ENCODE peak calls at places on chromosomes 3 and 15, in six cellular contexts. C, S, Y, R, M and U are unnamed samples.

GRCh38 chr3:86046436-86047328 is 944.3 kb downstream of the VGLL3 start:
- DNase-seq in C (no peak), S (no peak), Y (no peak), R (no peak), M (no peak), U (no peak)

GRCh38 chr3:111047812-111048435 is 23.7 kb upstream of the NECTIN3 start:
- DNase-seq in C (no peak), S (no peak), Y (no peak), R (no peak), M (no peak), U (no peak)

GRCh38 chr15:101501703-101502373 is 12.3 kb upstream of the PCSK6 start:
- DNase-seq in C (no peak), S (no peak), Y (no peak), R (no peak), M (peak), U (peak)

GRCh38 chr15:84840741-84841429 is 23.7 kb downstream of the ALPK3 start:
- DNase-seq in C (no peak), S (peak), Y (no peak), R (peak), M (no peak), U (no peak)

GRCh38 chr15:59550520-59550919 is 61.1 kb upstream of the GCNT3 start:
- DNase-seq in C (no peak), S (no peak), Y (no peak), R (no peak), M (no peak), U (no peak)

GRCh38 chr3:71930056-71930991 is 145.4 kb upstream of the PROK2 start:
- DNase-seq in C (no peak), S (no peak), Y (no peak), R (no peak), M (no peak), U (peak)

GRCh38 chr3:15535757-15536156 is 14.3 kb upstream of the COLQ start:
- DNase-seq in C (no peak), S (no peak), Y (no peak), R (no peak), M (no peak), U (no peak)

GRCh38 chr15:97446138-97446537 is 514.4 kb upstream of the ARRDC4 start:
- DNase-seq in C (no peak), S (no peak), Y (no peak), R (no peak), M (no peak), U (no peak)

GRCh38 chr3:139325551-139325950 is 18.3 kb upstream of the MRPS22 start:
- DNase-seq in C (no peak), S (no peak), Y (no peak), R (no peak), M (no peak), U (no peak)

GRCh38 chr15:71003314-71003713 is 110.7 kb downstream of the LRRC49 start:
- DNase-seq in C (no peak), S (no peak), Y (no peak), R (no peak), M (no peak), U (no peak)

GRCh38 chr3:141373232-141373631 is 4.9 kb downstream of the ZBTB38 start:
- DNase-seq in C (no peak), S (no peak), Y (no peak), R (no peak), M (no peak), U (no peak)

GRCh38 chr3:53794597-53794996 is 51.6 kb downstream of the CHDH start:
- DNase-seq in C (no peak), S (no peak), Y (no peak), R (no peak), M (no peak), U (no peak)

GRCh38 chr15:26325495-26325894 is 447.4 kb downstream of the GABRB3 start:
- DNase-seq in C (no peak), S (no peak), Y (no peak), R (no peak), M (no peak), U (no peak)

GRCh38 chr3:196207159-196207832 is 3.9 kb downstream of the ZDHHC19 start:
- DNase-seq in C (no peak), S (peak), Y (no peak), R (no peak), M (no peak), U (peak)

GRCh38 chr3:4320453-4320852 is 17.3 kb downstream of the SETMAR start:
- DNase-seq in C (no peak), S (no peak), Y (no peak), R (no peak), M (no peak), U (no peak)

GRCh38 chr3:63814300-63814699 is 4.8 kb upstream of the C3orf49 start:
- DNase-seq in C (no peak), S (no peak), Y (no peak), R (no peak), M (no peak), U (no peak)

GRCh38 chr3:123126051-123126450 is 59.2 kb downstream of the PDIA5 start:
- DNase-seq in C (no peak), S (peak), Y (no peak), R (no peak), M (no peak), U (no peak)

GRCh38 chr3:172261053-172261452 is 187.2 kb downstream of the GHSR start:
- DNase-seq in C (no peak), S (no peak), Y (no peak), R (no peak), M (no peak), U (no peak)

GRCh38 chr3:71069797-71070196 is 513.7 kb downstream of the FOXP1 start:
- DNase-seq in C (no peak), S (no peak), Y (peak), R (peak), M (peak), U (peak)

GRCh38 chr3:25481402-25481801 is 53.3 kb downstream of the RARB start:
- DNase-seq in C (no peak), S (no peak), Y (no peak), R (no peak), M (no peak), U (no peak)

GRCh38 chr3:183779896-183780450 is 45.4 kb downstream of the MAP6D1 start:
- DNase-seq in C (no peak), S (no peak), Y (no peak), R (no peak), M (no peak), U (no peak)

GRCh38 chr15:86645861-86646393 is 566.3 kb downstream of the AGBL1 start:
- DNase-seq in C (no peak), S (no peak), Y (no peak), R (no peak), M (no peak), U (no peak)

GRCh38 chr3:170553788-170554620 is 31.9 kb downstream of the SLC7A14 start:
- DNase-seq in C (no peak), S (no peak), Y (no peak), R (no peak), M (no peak), U (no peak)

GRCh38 chr3:24123596-24123995 is 178.5 kb downstream of the NR1D2 start:
- DNase-seq in C (peak), S (no peak), Y (no peak), R (no peak), M (no peak), U (no peak)

GRCh38 chr3:44685128-44685800 is 27.2 kb upstream of the ZNF502 start:
- DNase-seq in C (peak), S (peak), Y (peak), R (peak), M (peak), U (peak)

GRCh38 chr3:40057077-40057476 is 247.7 kb downstream of the MYRIP start:
- DNase-seq in C (no peak), S (no peak), Y (no peak), R (no peak), M (no peak), U (no peak)

DNA sequence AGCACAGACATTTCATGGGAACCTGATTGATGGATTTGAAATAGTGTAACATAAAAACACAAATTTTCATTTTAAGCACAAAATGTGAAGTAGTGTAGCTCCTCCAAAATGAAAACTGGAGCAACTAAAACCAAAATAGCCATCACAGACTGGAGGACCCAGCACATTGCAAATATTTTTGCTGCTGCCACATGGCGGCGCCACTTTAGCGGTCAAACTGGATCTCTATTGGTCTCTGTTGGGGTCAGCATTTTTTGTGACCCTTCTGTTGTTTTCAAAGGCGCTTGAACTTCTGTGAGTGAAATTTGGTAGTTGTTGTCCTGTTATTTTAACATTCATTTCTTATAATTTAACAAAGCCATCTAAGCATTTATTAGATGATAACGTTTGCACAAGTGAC is 259.9 kb downstream of the IL20RB start:
- DNase-seq in C (no peak), S (no peak), Y (no peak), R (no peak), M (no peak), U (no peak)
- TF ChIP-seq CTCF in C (peak), S (no peak), Y (no peak), R (no peak), M (no peak), U (peak)

DNA sequence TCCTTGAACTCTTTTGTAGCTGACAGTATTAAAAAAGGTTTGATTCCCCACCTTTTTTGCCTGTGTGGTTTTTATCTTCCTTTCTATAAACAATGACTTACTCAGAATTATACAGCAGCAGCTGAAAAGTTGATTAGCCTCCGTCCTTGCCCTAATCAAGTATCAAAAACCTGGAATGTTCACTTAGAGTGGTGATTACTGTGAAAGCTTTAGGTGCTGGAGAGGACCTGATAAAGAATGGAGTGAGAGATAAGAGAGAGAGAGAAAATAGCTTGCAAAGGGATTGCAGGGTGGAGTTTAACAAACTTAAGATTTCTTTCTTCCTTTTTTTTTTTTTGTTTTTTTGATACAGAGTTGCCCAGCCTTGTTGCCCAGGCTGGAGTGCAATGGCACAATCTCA is 6.7 kb downstream of the CGNL1 start:
- DNase-seq in C (no peak), S (no peak), Y (no peak), R (no peak), M (no peak), U (no peak)
- TF ChIP-seq CTCF in C (no peak), S (no peak), Y (no peak), R (no peak), M (no peak), U (no peak)

DNA sequence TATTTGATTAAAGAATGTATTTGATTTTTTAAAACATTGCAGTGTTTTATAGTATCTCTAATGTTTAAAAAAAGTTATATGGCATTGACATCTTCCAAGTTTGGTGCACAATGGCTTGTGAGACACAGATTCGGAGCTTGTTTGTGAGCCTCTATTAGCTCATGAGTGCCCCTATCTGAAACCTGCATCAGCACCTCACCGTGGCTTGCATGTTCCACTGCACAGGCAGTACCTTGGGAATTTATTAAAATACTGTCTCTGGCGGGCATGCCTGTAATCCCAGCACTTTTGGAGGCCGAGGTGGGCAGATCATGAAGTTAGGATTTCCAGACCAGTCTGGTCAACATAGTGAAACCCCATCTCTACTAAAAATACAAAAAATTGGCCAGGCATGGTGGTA is 6.8 kb upstream of the RTP2 start:
- DNase-seq in C (no peak), S (no peak), Y (no peak), R (no peak), M (no peak), U (no peak)
- TF ChIP-seq CTCF in C (peak), S (no peak), Y (no peak), R (no peak), M (no peak), U (no peak)

GRCh38 chr3:58333206-58334012 is 717 bp downstream of the PXK start:
- DNase-seq in C (no peak), S (peak), Y (peak), R (peak), M (peak), U (peak)

GRCh38 chr3:58334013-58334321 is 1.3 kb downstream of the PXK start:
- DNase-seq in C (no peak), S (no peak), Y (no peak), R (no peak), M (no peak), U (no peak)

GRCh38 chr3:58331593-58332152 is 1.0 kb upstream of the PXK start:
- DNase-seq in C (no peak), S (no peak), Y (no peak), R (no peak), M (no peak), U (no peak)

GRCh38 chr3:58329922-58330413 is 2.7 kb upstream of the PXK start:
- DNase-seq in C (no peak), S (no peak), Y (no peak), R (no peak), M (no peak), U (no peak)

DNA sequence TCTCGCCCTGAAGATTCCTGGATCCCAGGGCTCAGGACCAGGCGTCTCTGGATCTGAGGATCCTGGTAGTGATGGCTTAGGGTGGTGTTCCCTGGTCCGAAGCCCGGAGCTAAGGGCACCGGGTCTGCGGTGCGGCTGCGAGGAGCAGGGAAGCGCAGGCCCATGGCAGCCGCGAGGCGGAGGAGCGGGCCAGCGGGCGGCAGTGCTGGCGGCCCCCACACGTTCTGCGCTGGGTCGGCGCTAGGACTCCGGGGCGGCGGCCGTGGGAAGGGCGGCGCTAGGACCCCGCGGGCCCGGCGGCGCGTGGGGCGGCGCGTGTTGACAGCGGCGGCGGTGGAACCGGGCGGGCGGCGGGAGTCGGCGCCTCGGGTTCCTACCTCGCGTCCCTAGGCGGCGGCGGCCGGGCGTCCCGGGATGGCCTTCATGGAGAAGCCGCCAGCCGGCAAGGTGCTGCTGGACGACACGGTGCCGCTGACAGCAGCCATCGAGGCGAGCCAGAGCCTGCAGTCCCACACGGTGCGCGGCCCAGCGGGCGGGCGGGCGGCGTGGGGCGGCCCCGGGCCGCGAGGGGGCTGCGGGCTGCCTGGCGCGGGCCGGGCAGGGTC is at the start of gene PXK:
- DNase-seq in C (no peak), S (peak), Y (peak), R (peak), M (peak), U (peak)
- TF ChIP-seq CTCF in C (no peak), S (peak), Y (no peak), R (peak), M (no peak), U (peak)

GRCh38 chr3:47581422-47581821 is 2.8 kb upstream of the CSPG5 start:
- DNase-seq in C (no peak), S (no peak), Y (no peak), R (no peak), M (no peak), U (no peak)

GRCh38 chr3:47579875-47580274 is 1.2 kb upstream of the CSPG5 start:
- DNase-seq in C (no peak), S (no peak), Y (no peak), R (no peak), M (no peak), U (no peak)

GRCh38 chr3:47578691-47579632 is at the start of gene CSPG5:
- DNase-seq in C (no peak), S (no peak), Y (no peak), R (no peak), M (no peak), U (peak)

GRCh38 chr3:47583320-47584075 is 4.8 kb upstream of the CSPG5 start:
- DNase-seq in C (no peak), S (no peak), Y (no peak), R (no peak), M (no peak), U (no peak)

GRCh38 chr3:47581835-47582234 is 3.2 kb upstream of the CSPG5 start:
- DNase-seq in C (no peak), S (no peak), Y (no peak), R (no peak), M (no peak), U (no peak)
- TF ChIP-seq CTCF in C (no peak), S (no peak), Y (no peak), R (no peak), M (no peak), U (no peak)